ENCODE peak calls at places on chromosomes 12 and 14, in four cellular contexts. N is left ventricle myocardium inferior, E is foreskin fibroblast, C is GM23338. O is an unnamed sample.

GRCh38 chr14:104800600-104801283 is at the start of gene ZBTB42:
- DNase-seq in E (peak), N (peak), C (peak), O (no peak)

GRCh38 chr14:61573748-61574513 is 121.4 kb upstream of the HIF1A start:
- DNase-seq in E (peak), C (no peak), N (no peak), O (no peak)

GRCh38 chr14:74848768-74849167 is 27.2 kb downstream of the PROX2 start:
- DNase-seq in N (no peak), C (no peak), E (no peak), O (no peak)

GRCh38 chr12:51393676-51394545 is 2.7 kb upstream of the GALNT6 start:
- DNase-seq in E (peak), N (no peak), C (no peak), O (peak)

GRCh38 chr14:33805593-33805992 is 145.3 kb downstream of the EGLN3 start:
- DNase-seq in E (no peak), C (no peak), N (no peak), O (no peak)

GRCh38 chr14:39028620-39029019 is 74.4 kb downstream of the SEC23A start:
- DNase-seq in E (no peak), N (no peak), C (no peak), O (no peak)

GRCh38 chr14:53011053-53011462 is 60.2 kb upstream of the FERMT2 start:
- DNase-seq in N (peak), C (peak), E (peak), O (peak)

GRCh38 chr14:100285021-100285912 is 21.0 kb downstream of the SLC25A29 start:
- DNase-seq in E (peak), C (peak), N (peak), O (no peak)

GRCh38 chr14:21185506-21185905 is 29.6 kb upstream of the OR5AU1 start:
- DNase-seq in E (peak), C (no peak), N (no peak), O (no peak)

GRCh38 chr12:111429760-111430417 is 24.2 kb downstream of the SH2B3 start:
- DNase-seq in E (no peak), N (no peak), C (no peak), O (no peak)

GRCh38 chr14:69877492-69877891 is 1.7 kb upstream of the SMOC1 start:
- DNase-seq in C (peak), N (no peak), E (peak), O (no peak)

GRCh38 chr14:53547593-53547992 is 394.5 kb upstream of the DDHD1 start:
- DNase-seq in C (no peak), N (no peak), E (no peak), O (no peak)

GRCh38 chr12:107731376-107731775 is 29.6 kb downstream of the PRDM4 start:
- DNase-seq in N (no peak), E (peak), C (peak), O (no peak)

GRCh38 chr12:128190052-128190451 is 76.9 kb upstream of the TMEM132C start:
- DNase-seq in N (no peak), C (no peak), E (no peak), O (no peak)

GRCh38 chr12:80567391-80567790 is 123.4 kb downstream of the PTPRQ start:
- DNase-seq in N (no peak), C (no peak), E (peak), O (no peak)

GRCh38 chr14:53534841-53535240 is 381.7 kb upstream of the DDHD1 start:
- DNase-seq in C (no peak), E (peak), N (no peak), O (no peak)

GRCh38 chr12:6979453-6979852 is 8.7 kb downstream of the EMG1 start:
- DNase-seq in N (no peak), E (no peak), C (no peak), O (no peak)

GRCh38 chr14:36161781-36162180 is 14.7 kb downstream of the PTCSC3 start:
- DNase-seq in E (no peak), C (peak), N (no peak), O (no peak)

GRCh38 chr12:91326043-91327027 is 143.7 kb upstream of the DCN start:
- DNase-seq in N (no peak), C (peak), E (peak), O (no peak)

GRCh38 chr14:91484186-91484585 is 25.9 kb downstream of the PPP4R3A start:
- DNase-seq in C (peak), N (no peak), E (no peak), O (no peak)
- TF ChIP-seq CTCF in C (peak), N (no peak), E (no peak), O (no peak)

GRCh38 chr14:50677527-50678063 is 9.5 kb upstream of the SAV1 start:
- DNase-seq in N (no peak), E (peak), C (no peak), O (no peak)
- H3K4me3 ChIP-seq in N (peak), E (no peak), C (no peak), O (no peak)

GRCh38 chr12:2333516-2333915 is 280.7 kb downstream of the CACNA1C start:
- DNase-seq in N (no peak), C (no peak), E (no peak), O (no peak)
- TF ChIP-seq CTCF in N (no peak), C (no peak), E (no peak), O (no peak)

GRCh38 chr14:76256545-76256944 is 104.8 kb downstream of the GPATCH2L start:
- DNase-seq in C (no peak), N (no peak), E (no peak), O (no peak)

GRCh38 chr14:76250345-76250744 is 98.6 kb downstream of the GPATCH2L start:
- DNase-seq in C (no peak), E (no peak), N (no peak), O (no peak)

GRCh38 chr14:76257111-76257803 is 105.5 kb downstream of the GPATCH2L start:
- DNase-seq in E (peak), C (no peak), N (no peak), O (peak)

GRCh38 chr14:76252471-76252870 is 100.7 kb downstream of the GPATCH2L start:
- DNase-seq in E (no peak), C (no peak), N (no peak), O (no peak)

DNA sequence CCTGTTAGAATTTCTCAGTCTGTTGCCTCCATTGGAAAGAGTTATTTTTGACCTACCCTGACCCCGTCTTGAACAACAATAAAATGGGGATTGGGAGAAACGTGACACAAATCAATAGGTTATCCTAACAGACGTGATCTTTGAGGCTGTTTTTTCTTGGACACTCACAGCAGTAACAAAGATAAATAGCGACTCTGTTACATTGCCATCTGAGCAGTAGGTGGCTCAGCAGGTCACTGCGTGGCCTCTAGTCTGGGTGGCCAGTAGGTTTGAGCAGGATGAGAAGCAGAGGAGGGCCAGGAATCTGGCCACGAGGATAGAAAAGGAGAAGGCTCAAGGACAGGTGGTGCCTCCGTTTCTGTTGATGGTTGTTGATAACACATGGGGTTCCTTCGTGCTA is 101.4 kb downstream of the GPATCH2L start:
- DNase-seq in N (no peak), E (no peak), C (no peak), O (no peak)
- H3K4me3 ChIP-seq in N (no peak), E (no peak), C (no peak), O (no peak)

DNA sequence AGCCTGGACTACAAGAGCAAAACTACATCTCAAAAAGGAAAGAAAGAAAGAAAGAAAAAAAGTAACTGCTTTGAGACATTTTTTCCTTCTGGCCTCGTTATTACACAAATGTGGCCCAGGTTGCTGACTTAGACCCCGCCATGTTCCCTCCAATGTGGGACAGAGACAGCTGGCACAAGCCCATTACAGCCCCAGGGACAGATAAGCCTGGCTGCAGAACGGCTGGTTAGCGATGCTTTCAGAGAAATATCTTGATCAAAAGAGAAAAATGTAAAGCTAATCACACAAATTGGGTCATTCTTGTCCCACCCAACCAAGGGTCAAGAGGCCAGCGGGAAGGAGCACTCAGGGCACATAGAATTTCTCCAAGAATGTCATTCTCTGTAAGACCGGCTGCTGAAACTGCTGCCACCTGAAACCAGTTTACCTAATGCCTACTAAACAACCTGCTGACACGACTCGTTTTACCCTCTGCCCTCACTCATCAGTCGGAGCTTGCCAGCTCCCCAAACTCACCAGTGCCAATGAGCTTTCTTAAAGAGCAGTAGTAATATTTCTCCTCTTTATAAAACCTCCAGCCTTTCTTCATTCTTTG is 63.1 kb downstream of the TNFAIP2 start:
- DNase-seq in N (no peak), C (no peak), E (no peak), O (no peak)
- TF ChIP-seq CTCF in N (no peak), C (no peak), E (no peak), O (no peak)

GRCh38 chr12:65826513-65827171 is 2.4 kb downstream of the HMGA2 start:
- DNase-seq in E (peak), N (no peak), C (peak), O (no peak)
- H3K4me3 ChIP-seq in E (peak), N (peak), C (peak), O (peak)

GRCh38 chr12:2641209-2641608 is 153.6 kb upstream of the FKBP4 start:
- DNase-seq in C (peak), N (no peak), E (peak), O (no peak)
- TF ChIP-seq CTCF in C (peak), N (no peak), E (peak), O (peak)

DNA sequence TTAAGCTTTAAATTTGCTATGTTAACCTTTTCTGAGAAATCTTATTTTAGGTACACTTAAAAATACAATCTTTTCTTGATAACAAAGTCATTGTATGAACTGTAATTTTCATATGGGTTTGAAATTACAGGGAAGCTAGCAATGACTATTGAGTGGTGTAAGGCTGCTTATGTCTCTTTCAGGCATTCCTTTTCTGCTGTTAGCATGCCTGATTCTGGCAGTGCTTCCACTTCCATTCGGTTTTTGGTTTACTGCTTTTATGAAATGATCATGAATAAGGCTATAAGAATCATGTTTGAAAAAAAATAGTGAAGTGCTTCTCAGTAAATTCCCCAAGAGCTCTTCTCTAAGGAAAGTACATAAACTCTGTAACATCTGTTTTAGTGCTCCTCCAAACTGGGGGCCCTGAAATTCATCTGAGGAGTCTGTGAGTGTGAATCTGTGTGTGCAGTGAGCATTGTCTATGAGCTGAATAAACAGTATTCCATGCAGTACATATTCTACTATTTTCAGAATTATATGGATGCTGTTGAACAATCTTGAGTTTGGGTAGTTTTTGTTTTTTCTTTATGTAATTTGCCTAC is 434.0 kb upstream of the RGS6 start:
- DNase-seq in E (peak), C (no peak), N (no peak), O (peak)
- H3K4me3 ChIP-seq in E (no peak), C (no peak), N (no peak), O (no peak)

GRCh38 chr12:55705802-55706402 is 1.8 kb downstream of the ITGA7 start:
- DNase-seq in N (no peak), E (no peak), C (peak), O (no peak)
- TF ChIP-seq CTCF in N (peak), E (peak), C (peak), O (peak)